ENCODE peak calls at places on chromosome 21, in four cellular contexts. A is fibroblast of lung, N is IMR-90, V is K562. I is an unnamed sample.

GRCh38 chr21:32015740-32016139 is 142.9 kb downstream of the HUNK start:
- DNase-seq in N (no peak), V (no peak), A (no peak), I (no peak)

GRCh38 chr21:38958940-38959685 is 153.4 kb downstream of the ETS2 start:
- DNase-seq in A (peak), N (peak), V (peak), I (no peak)

GRCh38 chr21:32372755-32373154 is 20.1 kb downstream of the URB1 start:
- DNase-seq in N (peak), A (no peak), V (no peak), I (no peak)

GRCh38 chr21:32329776-32330175 is 31.1 kb downstream of the MRAP start:
- DNase-seq in V (no peak), N (peak), A (peak), I (no peak)

GRCh38 chr21:39121600-39122355 is 61.5 kb downstream of the PSMG1 start:
- DNase-seq in N (no peak), A (peak), V (no peak), I (no peak)

GRCh38 chr21:14757533-14758327 is 211.6 kb upstream of the SAMSN1 start:
- DNase-seq in A (no peak), N (no peak), V (no peak), I (no peak)

GRCh38 chr21:36260802-36261201 is 59.2 kb upstream of the MORC3 start:
- DNase-seq in N (no peak), V (no peak), A (no peak), I (no peak)

GRCh38 chr21:19999369-20000272 is 998.6 kb upstream of the NCAM2 start:
- DNase-seq in V (peak), A (no peak), N (no peak), I (no peak)

GRCh38 chr21:23963454-23963853 is 1643.8 kb downstream of the MRPL39 start:
- DNase-seq in N (peak), A (peak), V (no peak), I (no peak)

GRCh38 chr21:26057488-26058170 is 112.9 kb downstream of the APP start:
- DNase-seq in V (no peak), A (no peak), N (no peak), I (no peak)

GRCh38 chr21:20424943-20425342 is 573.3 kb upstream of the NCAM2 start:
- DNase-seq in V (no peak), A (no peak), N (no peak), I (no peak)

GRCh38 chr21:43718872-43719747 is at the start of gene PDXK:
- DNase-seq in A (peak), V (peak), N (peak), I (peak)

GRCh38 chr21:33202464-33203363 is 27.0 kb upstream of the IFNAR2 start:
- DNase-seq in A (no peak), N (no peak), V (no peak), I (no peak)

DNA sequence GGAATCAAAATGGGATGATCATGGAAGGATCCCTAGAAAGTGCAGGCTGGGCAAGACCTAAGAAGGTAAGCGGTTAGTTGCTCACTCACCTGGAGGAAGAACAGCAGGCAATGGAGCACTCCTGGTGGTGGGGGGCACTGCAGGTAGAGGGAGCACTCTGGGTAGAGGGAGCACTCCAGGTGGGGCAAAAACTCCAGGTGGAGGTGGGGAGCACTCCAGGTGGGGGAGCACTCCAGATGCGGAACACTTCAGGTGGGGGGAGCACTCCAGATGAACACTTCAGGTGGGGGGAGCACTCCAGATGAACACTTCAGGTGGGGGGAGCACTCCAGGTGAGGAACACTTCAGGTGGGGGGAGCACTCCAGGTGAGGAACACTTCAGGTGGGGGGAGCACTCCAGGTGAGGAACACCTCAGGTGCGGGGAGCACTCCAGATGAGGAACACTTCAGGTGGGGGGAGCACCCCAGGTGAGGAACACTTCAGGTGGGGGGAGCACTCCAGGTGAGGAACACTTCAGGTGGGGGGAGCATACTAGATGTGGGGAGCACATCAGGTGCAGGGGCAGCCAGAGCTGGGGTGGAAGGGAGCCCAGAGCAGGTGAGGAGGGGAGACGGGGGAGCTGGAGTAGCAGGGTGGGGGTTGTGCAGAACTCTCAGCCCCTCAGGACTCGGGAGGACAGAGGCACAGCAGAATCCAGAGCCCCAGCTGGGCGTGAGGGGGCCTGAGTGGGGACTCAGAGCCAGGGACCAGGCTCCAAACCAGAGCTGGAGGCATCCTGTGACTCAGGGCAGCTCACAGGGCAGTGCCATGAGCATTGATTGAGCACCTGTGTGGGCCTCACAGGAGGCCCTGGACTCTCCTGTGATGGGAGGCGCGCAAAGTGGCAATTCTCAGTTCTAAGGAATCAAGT is 37.7 kb upstream of the COL6A1 start:
- DNase-seq in N (no peak), A (no peak), V (no peak), I (no peak)
- H3K4me2 ChIP-seq in N (no peak), A (no peak), V (no peak), I (no peak)

DNA sequence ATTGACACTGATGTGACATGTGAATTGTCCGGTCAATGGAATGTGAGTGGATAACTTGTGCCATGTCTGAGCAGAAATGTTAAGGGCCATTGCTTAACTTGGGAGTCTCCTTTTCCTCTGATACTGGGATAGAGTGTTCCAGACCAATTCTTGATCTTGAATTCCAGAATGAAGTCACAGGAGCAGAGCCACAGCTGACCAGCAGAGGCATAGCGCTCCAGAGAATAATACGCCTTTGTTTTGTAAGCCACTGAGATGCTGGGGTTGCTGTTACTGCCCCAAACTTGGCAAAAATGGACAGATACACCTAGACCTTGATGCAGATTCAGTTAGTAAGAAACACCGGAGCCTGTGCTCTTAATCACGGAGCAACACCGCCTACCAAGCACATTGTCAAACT is 6.3 kb downstream of the KCNJ6 start:
- DNase-seq in N (no peak), V (no peak), A (no peak), I (no peak)
- TF ChIP-seq CTCF in N (no peak), V (no peak), A (peak), I (no peak)

GRCh38 chr21:17784604-17785402 is 34.4 kb downstream of the C21orf91 start:
- DNase-seq in V (no peak), N (no peak), A (peak), I (no peak)

GRCh38 chr21:17782051-17782450 is 37.1 kb downstream of the C21orf91 start:
- DNase-seq in A (no peak), V (no peak), N (no peak), I (no peak)

GRCh38 chr21:17785403-17785788 is 33.8 kb downstream of the C21orf91 start:
- DNase-seq in A (no peak), V (no peak), N (no peak), I (no peak)

GRCh38 chr21:17783003-17783402 is 36.2 kb downstream of the C21orf91 start:
- DNase-seq in N (no peak), A (no peak), V (no peak), I (no peak)

GRCh38 chr21:17783816-17784598 is 35.1 kb downstream of the C21orf91 start:
- DNase-seq in N (no peak), A (no peak), V (no peak), I (no peak)
- H3K4me3 ChIP-seq in N (no peak), A (no peak), V (no peak), I (no peak)

GRCh38 chr21:30234050-30234449 is 18.2 kb upstream of the CLDN8 start:
- DNase-seq in A (no peak), N (no peak), V (no peak), I (no peak)
- H3K4me2 ChIP-seq in A (no peak), N (no peak), V (no peak), I (no peak)

GRCh38 chr21:27466175-27466574 is 499.3 kb upstream of the ADAMTS5 start:
- DNase-seq in V (no peak), N (no peak), A (no peak), I (no peak)
- TF ChIP-seq CTCF in V (no peak), N (peak), A (peak), I (no peak)

GRCh38 chr21:41876928-41877652 is 2.1 kb downstream of the PRDM15 start:
- DNase-seq in N (no peak), A (no peak), V (no peak), I (no peak)
- H3K4me3 ChIP-seq in N (no peak), A (no peak), V (no peak), I (no peak)

GRCh38 chr21:46471514-46471913 is 12.8 kb downstream of the DIP2A start:
- DNase-seq in A (no peak), V (no peak), N (no peak), I (no peak)
- H3K4me2 ChIP-seq in A (no peak), V (no peak), N (no peak), I (no peak)

GRCh38 chr21:15986277-15986676 is 256.5 kb downstream of the USP25 start:
- DNase-seq in A (peak), V (no peak), N (no peak), I (no peak)

GRCh38 chr21:15993951-15994350 is 264.2 kb downstream of the USP25 start:
- DNase-seq in V (no peak), N (no peak), A (no peak), I (no peak)

DNA sequence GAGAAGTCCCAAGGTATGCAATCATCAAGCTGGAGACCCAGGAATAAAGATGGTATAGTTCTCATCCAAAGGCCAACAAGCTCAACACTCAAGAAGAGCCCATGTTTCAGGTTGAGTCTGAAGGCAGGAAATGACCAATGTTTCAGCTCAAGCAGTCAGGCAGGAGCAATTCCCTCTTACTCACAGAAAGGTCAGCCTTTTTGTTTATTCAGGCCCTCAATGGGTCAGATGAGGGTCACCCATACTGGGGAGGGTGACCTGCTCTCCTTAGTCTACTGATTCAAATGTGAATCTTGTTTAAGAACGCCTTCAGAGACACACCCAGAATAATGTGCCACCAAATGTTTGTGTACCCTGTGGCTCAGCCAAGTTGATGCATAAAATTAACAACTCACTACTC is 262.4 kb downstream of the USP25 start:
- DNase-seq in N (peak), V (no peak), A (peak), I (no peak)
- TF ChIP-seq CTCF in N (no peak), V (no peak), A (no peak), I (no peak)

GRCh38 chr21:29154270-29154669 is 23.8 kb downstream of the MAP3K7CL start:
- DNase-seq in V (no peak), A (no peak), N (no peak), I (no peak)

GRCh38 chr21:29152936-29153335 is 22.5 kb downstream of the MAP3K7CL start:
- DNase-seq in A (peak), N (no peak), V (no peak), I (no peak)

GRCh38 chr21:29157084-29157483 is 26.6 kb downstream of the MAP3K7CL start:
- DNase-seq in V (no peak), A (no peak), N (no peak), I (no peak)

GRCh38 chr21:29155118-29155932 is 24.9 kb downstream of the MAP3K7CL start:
- DNase-seq in V (no peak), N (peak), A (peak), I (no peak)

GRCh38 chr21:29155933-29156260 is 25.5 kb downstream of the MAP3K7CL start:
- DNase-seq in V (no peak), N (no peak), A (no peak), I (no peak)
- H3K4me3 ChIP-seq in V (no peak), N (no peak), A (no peak), I (no peak)

I was measured in PC-9.